ENCODE peak calls at places on chromosomes 4 and X, in five cellular contexts. C is HepG2, V is GM12878, Q is K562, W is upper lobe of left lung. F is an unnamed sample. For H3K36me3, the result is how much of the 10 kb centered on the place peaks cover.

GRCh38 chrX:149568701-149569296 is 18.5 kb downstream of the MAGEA9B start:
- ATAC-seq in Q (no peak), C (no peak), W (no peak), V (no peak), F (no peak)

GRCh38 chr4:51880016-51880915 is 37.3 kb downstream of the DCUN1D4 start:
- ATAC-seq in W (no peak), V (no peak), Q (no peak), C (peak), F (no peak)

GRCh38 chrX:12986164-12986779 is 11.4 kb downstream of the TMSB4X start:
- ATAC-seq in C (no peak), W (no peak), Q (peak), V (peak), F (no peak)

GRCh38 chr4:174156239-174156826 is 127.1 kb downstream of the FBXO8 start:
- ATAC-seq in C (peak), V (peak), Q (peak), W (no peak), F (peak)

GRCh38 chr4:16157609-16158503 is 68.4 kb downstream of the TAPT1 start:
- ATAC-seq in V (no peak), Q (peak), W (peak), C (peak), F (no peak)

GRCh38 chr4:16227462-16227868 is 1.2 kb upstream of the TAPT1 start:
- ATAC-seq in Q (peak), V (peak), C (peak), W (peak), F (no peak)

GRCh38 chrX:126165721-126166401 is at the start of gene DCAF12L2:
- ATAC-seq in V (no peak), C (no peak), W (no peak), Q (no peak), F (peak)

GRCh38 chr4:2849267-2850140 is 5.9 kb downstream of the ADD1 start:
- ATAC-seq in Q (peak), C (peak), W (peak), V (no peak), F (no peak)

GRCh38 chr4:24794916-24795665 is at the start of gene SOD3:
- ATAC-seq in V (no peak), C (peak), W (peak), Q (peak), F (peak)

GRCh38 chr4:180058731-180059215 is 2184.4 kb upstream of the TENM3 start:
- ATAC-seq in W (no peak), C (peak), Q (no peak), V (peak), F (peak)

GRCh38 chr4:15990570-15991285 is 27.8 kb upstream of the FGFBP2 start:
- ATAC-seq in W (no peak), Q (no peak), C (no peak), V (no peak), F (no peak)

GRCh38 chrX:15404712-15405111 is 20.5 kb upstream of the VEGFD start:
- ATAC-seq in V (no peak), C (no peak), Q (peak), W (no peak), F (peak)

GRCh38 chrX:54043084-54043483 is 1.2 kb downstream of the PHF8 start:
- ATAC-seq in C (no peak), V (no peak), Q (no peak), W (no peak), F (no peak)

GRCh38 chr4:40262861-40263260 is 66.0 kb downstream of the RHOH start:
- ATAC-seq in Q (no peak), C (no peak), W (no peak), V (no peak), F (no peak)

GRCh38 chr4:40264497-40264896 is 67.7 kb downstream of the RHOH start:
- ATAC-seq in W (no peak), Q (no peak), V (no peak), C (no peak), F (no peak)

GRCh38 chr4:40264995-40265909 is 68.4 kb downstream of the RHOH start:
- ATAC-seq in W (no peak), C (no peak), V (peak), Q (peak), F (no peak)

GRCh38 chr4:40269133-40269532 is 66.0 kb upstream of the CHRNA9 start:
- ATAC-seq in V (no peak), Q (peak), C (no peak), W (no peak), F (no peak)

GRCh38 chr4:40265910-40266274 is 69.1 kb downstream of the RHOH start:
- ATAC-seq in W (no peak), C (no peak), Q (no peak), V (peak), F (no peak)
- TF ChIP-seq CTCF in W (no peak), C (no peak), Q (no peak), V (no peak), F (no peak)

DNA sequence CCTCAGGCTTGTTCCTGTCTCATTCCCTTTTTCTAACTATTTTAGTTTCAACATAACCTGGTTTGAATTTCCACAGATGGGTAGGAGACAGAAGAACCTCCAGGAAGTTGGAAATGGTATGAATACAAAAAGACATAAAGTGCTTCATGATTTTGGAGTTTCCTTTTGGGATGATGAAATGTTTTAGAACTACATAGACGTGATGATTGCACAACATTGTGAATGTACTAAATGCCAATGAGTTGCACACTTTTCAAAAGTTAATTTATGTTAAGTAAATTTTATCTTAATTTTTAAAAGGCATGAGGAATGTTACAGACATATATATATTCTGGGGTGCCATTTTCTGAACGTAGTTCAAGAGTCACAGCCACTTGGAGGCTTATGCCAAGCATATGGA is 41.1 kb upstream of the IBSP start:
- ATAC-seq in Q (no peak), C (no peak), W (no peak), V (no peak), F (no peak)
- H3K36me3 ChIP-seq in Q (under half), C (under half), W (under half), V (under half), F (under half)

GRCh38 chr4:164134388-164134787 is 619.5 kb upstream of the SMIM31 start:
- ATAC-seq in C (no peak), V (no peak), Q (no peak), W (no peak), F (no peak)
- TF ChIP-seq POLR2AphosphoS5 in C (no peak), V (no peak), Q (no peak), W (no peak), F (no peak)

DNA sequence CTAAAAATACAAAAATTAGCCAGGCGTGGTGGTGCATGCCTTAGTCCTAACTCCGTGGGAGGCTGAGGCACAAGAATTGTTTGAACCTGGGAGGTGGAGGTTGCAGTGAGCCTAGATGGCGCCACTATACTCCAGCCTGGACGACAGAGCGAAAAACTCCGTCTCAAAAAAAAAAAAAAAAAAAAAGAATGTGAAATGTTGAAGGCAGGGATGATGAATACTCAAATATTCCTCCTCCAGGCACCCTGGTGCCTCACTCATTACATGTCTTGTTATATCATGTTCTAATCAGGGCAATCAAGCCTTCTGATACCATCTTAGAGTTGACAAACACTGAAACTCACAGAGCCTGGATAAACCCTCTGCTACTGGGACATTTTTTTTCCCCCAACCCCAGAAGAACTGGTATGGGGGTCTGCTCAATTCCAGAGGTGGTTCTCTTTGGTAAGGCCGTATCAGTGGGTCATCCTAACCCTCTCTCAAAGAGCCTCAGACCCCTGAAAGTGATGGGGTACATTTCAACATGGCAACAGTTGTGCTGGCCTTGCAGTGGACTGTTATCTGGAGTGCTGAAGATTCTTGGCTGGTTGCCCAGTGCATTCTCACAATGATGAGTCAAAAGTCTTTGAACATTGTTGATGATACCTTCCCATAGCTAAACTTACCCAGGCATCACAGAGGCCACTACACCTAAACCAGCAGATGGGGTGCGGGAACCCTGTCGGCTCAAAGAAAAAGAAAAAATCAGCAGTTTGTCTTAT is 2.4 kb upstream of the SH3KBP1 start:
- ATAC-seq in C (peak), Q (peak), W (no peak), V (peak), F (no peak)
- TF ChIP-seq CTCF in C (no peak), Q (no peak), W (no peak), V (no peak), F (no peak)

GRCh38 chr4:80008971-80009370 is 64.1 kb downstream of the ANTXR2 start:
- ATAC-seq in C (no peak), V (no peak), W (no peak), Q (no peak), F (no peak)
- H3K36me3 ChIP-seq in C (under half), V (under half), W (under half), Q (half or more), F (half or more)

GRCh38 chr4:139247656-139248238 is 32.3 kb downstream of the MGARP start:
- ATAC-seq in Q (no peak), W (no peak), V (no peak), C (no peak), F (no peak)

GRCh38 chr4:139246166-139246565 is 33.9 kb downstream of the MGARP start:
- ATAC-seq in C (no peak), V (no peak), W (no peak), Q (no peak), F (no peak)

GRCh38 chr4:139243448-139244365 is 36.3 kb downstream of the MGARP start:
- ATAC-seq in W (peak), C (peak), Q (peak), V (peak), F (peak)

GRCh38 chr4:139245590-139245989 is 34.4 kb downstream of the MGARP start:
- ATAC-seq in V (no peak), Q (no peak), W (no peak), C (no peak), F (no peak)

GRCh38 chr4:139247241-139247640 is 32.8 kb downstream of the MGARP start:
- ATAC-seq in W (no peak), V (no peak), C (no peak), Q (no peak), F (no peak)
- TF ChIP-seq POLR2AphosphoS5 in W (no peak), V (no peak), C (no peak), Q (no peak), F (no peak)

DNA sequence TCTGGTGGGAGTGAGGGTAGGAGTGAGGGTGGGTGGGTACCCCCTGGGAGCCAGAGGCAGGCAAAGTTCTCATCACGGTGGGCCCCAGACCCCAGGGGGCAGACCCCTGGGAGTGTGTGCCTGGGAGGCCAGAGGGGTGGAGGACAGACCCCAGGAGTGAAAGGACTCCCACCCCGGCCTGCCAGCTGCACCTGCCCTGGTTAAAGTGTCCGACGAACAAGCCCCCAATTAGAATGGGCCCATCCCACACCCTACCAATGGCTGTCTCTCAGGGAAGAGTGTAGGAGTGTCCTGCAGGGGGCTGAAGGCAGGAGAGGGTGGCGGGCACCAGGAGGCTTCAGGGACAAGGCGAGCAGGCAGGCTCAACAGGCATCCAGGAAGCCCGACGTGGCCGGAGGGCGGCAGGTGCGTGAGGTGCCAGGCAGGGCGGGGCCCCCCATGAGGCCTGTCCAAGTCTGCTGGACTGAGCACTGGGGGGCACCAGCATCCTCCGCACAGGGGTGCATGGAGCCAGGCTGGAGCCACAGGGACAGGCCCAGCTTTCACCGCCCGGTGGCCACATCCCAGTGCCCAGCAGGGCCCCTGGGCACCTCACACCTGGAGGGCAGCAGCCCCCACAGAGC is 8.7 kb downstream of the PDE6B start:
- ATAC-seq in Q (peak), W (no peak), C (peak), V (no peak), F (no peak)
- TF ChIP-seq CTCF in Q (no peak), W (no peak), C (peak), V (no peak), F (no peak)

DNA sequence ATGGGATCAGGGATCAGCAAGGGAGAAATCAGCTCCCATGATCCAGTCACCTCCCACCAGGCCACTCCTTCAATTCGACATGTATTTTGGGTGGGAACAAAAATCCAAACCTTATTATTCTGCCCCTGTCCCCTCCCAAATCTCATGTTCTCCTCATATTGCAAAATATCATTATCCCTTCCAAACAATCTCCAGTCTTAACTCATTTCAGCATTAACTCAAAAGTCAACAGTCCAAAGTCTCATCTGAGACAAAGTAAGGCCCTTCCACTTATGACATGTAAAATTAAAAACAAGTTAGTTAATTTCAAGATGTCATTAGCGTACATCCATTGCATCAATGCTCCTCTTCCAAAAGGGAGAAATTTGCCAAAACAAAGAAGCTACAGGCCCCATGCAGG is 22.0 kb downstream of the UGT2B4 start:
- ATAC-seq in Q (no peak), V (no peak), C (no peak), W (no peak), F (no peak)
- H3K36me3 ChIP-seq in Q (under half), V (under half), C (under half), W (under half), F (under half)

DNA sequence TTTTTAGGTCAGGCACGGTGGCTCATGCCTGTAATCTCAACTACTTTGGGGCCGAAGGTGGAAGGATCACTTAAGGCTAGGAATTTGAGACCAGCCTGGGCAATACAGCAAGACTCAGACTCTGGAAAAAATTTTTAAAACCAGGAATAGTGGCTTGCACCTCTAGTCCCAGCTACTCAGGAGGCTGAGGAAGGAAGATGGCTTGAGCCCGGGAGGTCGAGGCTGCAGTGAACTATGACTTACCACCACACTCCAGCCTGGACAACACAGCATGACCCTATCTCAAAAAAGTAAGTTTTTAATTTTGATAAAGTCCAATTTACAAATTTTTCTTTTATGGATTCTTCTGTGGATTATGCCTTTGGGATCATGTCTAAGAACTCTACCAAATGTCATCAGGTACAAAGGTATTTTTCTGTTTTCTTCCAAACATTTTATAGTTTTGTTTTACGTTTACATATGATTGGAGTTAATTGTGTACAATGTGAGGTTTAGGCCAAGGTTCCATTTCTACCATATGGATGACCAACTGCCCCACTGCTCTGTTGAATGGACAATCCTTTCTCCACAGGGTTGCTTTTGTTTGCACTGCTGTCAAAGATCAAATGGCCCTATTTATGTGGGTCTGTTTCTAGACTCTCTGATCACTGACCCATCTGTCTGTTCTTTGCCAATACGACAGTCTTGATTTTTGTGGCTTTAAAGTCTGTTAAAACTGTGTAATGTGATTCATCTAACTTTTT is 48.2 kb downstream of the CPLX1 start:
- ATAC-seq in C (no peak), W (no peak), Q (no peak), V (no peak), F (no peak)
- TF ChIP-seq POLR2AphosphoS5 in C (peak), W (no peak), Q (no peak), V (no peak), F (no peak)

GRCh38 chrX:135688137-135688536 is 25.3 kb upstream of the CT45A1 start:
- ATAC-seq in V (peak), W (no peak), C (peak), Q (peak), F (no peak)
- TF ChIP-seq CTCF in V (peak), W (no peak), C (peak), Q (peak), F (no peak)